ENCODE peak calls at places on chromosomes 2 and 18, in nine cellular contexts. R is body of pancreas; V is mesendoderm; J is CD8-positive, alpha-beta T cell; F is GM23338; M is tibial artery; W is heart left ventricle; A is fibroblast of mammary gland; I is aorta. C is an unnamed sample.

GRCh38 chr18:50033004-50033403 is 161.9 kb downstream of the MYO5B start:
- DNase-seq in V (no peak), M (no peak), R (no peak), I (no peak), W (no peak), A (no peak), J (no peak), F (no peak), C (no peak)

GRCh38 chr2:3130444-3130843 is 247.2 kb downstream of the EIPR1 start:
- DNase-seq in R (no peak), A (no peak), W (no peak), F (no peak), J (no peak), V (no peak), M (no peak), I (no peak), C (no peak)

GRCh38 chr2:46184794-46185583 is 112.2 kb upstream of the EPAS1 start:
- DNase-seq in V (peak; percentile 40), W (no peak), A (no peak), M (no peak), I (peak; percentile 37), R (no peak), J (no peak), F (peak; percentile 54), C (no peak)

GRCh38 chr18:55513199-55513598 is 74.8 kb downstream of the TCF4 start:
- DNase-seq in J (no peak), W (no peak), A (peak; percentile 32), R (no peak), V (no peak), M (no peak), I (no peak), F (no peak), C (peak; percentile 38)

GRCh38 chr18:77487951-77488740 is 238.5 kb downstream of the GALR1 start:
- DNase-seq in I (no peak), A (no peak), W (no peak), M (no peak), V (no peak), F (no peak), J (no peak), R (no peak), C (no peak)

GRCh38 chr2:213036836-213037235 is 114.6 kb downstream of the IKZF2 start:
- DNase-seq in R (no peak), F (no peak), W (no peak), J (no peak), I (no peak), A (peak; percentile 55), V (no peak), M (no peak), C (peak; percentile 59)

GRCh38 chr2:113818382-113818951 is 62.0 kb upstream of the SLC35F5 start:
- DNase-seq in J (no peak), F (peak; percentile 61), R (peak; percentile 60), A (peak; percentile 98), I (no peak), V (peak; percentile 98), M (no peak), W (peak; percentile 24), C (peak; percentile 100)

GRCh38 chr2:181850914-181851560 is 40.5 kb upstream of the ITPRID2 start:
- DNase-seq in I (no peak), R (no peak), A (no peak), F (no peak), J (no peak), M (no peak), W (no peak), V (no peak), C (no peak)

GRCh38 chr2:2779727-2780126 is 448.7 kb upstream of the MYT1L start:
- DNase-seq in A (no peak), M (no peak), R (no peak), J (no peak), I (no peak), W (no peak), F (no peak), V (no peak), C (no peak)

GRCh38 chr18:77112161-77112801 is 20.3 kb downstream of the MBP start:
- DNase-seq in A (peak; percentile 13), R (no peak), F (peak; percentile 29), I (no peak), M (no peak), J (no peak), W (no peak), V (peak; percentile 22), C (no peak)

GRCh38 chr2:62292190-62292589 is 96.3 kb downstream of the B3GNT2 start:
- DNase-seq in J (no peak), I (no peak), W (no peak), V (no peak), R (peak; percentile 71), A (peak; percentile 17), F (no peak), M (no peak), C (peak; percentile 35)

GRCh38 chr2:199405241-199405640 is 52.5 kb downstream of the SATB2 start:
- DNase-seq in W (no peak), F (peak; percentile 90), V (peak; percentile 62), R (no peak), A (peak; percentile 41), J (no peak), M (no peak), I (no peak), C (peak; percentile 8)

GRCh38 chr2:199409705-199410104 is 48.0 kb downstream of the SATB2 start:
- DNase-seq in M (no peak), I (no peak), A (peak; percentile 24), J (no peak), F (no peak), R (no peak), W (no peak), V (no peak), C (peak; percentile 35)

GRCh38 chr2:199407421-199407820 is 50.3 kb downstream of the SATB2 start:
- DNase-seq in J (no peak), W (no peak), I (no peak), F (no peak), M (no peak), A (no peak), V (peak; percentile 28), R (no peak), C (no peak)

GRCh38 chr2:199414465-199414864 is 43.3 kb downstream of the SATB2 start:
- DNase-seq in M (no peak), I (no peak), W (no peak), V (no peak), R (no peak), F (no peak), J (no peak), A (no peak), C (no peak)

DNA sequence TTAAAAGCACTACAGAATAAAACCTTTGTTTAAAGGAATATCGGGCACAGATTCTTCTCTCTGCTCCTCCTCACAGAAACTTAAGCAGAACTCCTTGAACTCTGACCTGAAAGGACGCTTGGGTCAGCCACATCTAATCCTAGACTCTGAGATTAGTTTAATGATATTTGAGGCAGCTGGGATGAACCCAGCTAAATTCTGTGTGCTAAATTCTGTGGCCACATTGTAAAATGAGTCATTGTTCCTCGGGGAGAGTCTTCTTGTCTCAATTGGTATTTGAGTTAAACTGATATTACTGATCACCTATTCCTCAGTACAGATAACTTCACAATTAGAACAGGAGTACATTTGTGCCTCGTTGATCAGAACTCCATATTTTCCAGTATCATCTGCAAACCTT is 47.6 kb downstream of the SATB2 start:
- DNase-seq in W (no peak), A (peak; percentile 48), R (no peak), F (no peak), M (no peak), V (no peak), J (no peak), I (no peak), C (peak; percentile 40)
- H3K4me3 ChIP-seq in W (no peak overlapping the region), A (no peak overlapping the region), R (no peak overlapping the region), F (no peak overlapping the region), M (no peak overlapping the region), V (no peak overlapping the region), J (no peak overlapping the region), I (no peak overlapping the region), C (no peak overlapping the region)

DNA sequence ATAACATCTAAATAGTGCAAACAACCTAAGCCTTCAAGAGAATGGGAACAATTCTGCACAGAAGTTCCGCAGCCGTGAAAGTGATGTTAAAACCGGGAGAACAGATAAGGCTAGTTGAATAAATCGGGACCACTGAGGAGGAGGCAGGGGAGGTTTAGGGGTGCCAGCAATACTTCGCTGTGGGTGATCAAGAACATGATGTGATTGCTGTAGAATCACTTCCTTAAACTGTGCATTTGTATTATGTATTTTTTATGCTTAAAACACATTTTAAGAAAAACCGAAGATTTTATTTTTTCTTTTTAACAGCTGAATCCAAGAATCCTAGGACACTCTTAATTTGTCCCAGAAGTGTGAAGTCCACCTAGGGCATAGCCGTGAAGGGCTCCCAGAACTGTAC is 33.6 kb downstream of the TTC32 start:
- DNase-seq in F (no peak), R (no peak), W (no peak), M (no peak), A (no peak), I (no peak), J (no peak), V (no peak), C (no peak)
- H3K4me3 ChIP-seq in F (peak overlapping the region; percentile 75), R (no peak overlapping the region), W (peak overlapping the region; percentile 45), M (peak overlapping the region; percentile 60), A (peak overlapping the region; percentile 49), I (peak overlapping the region; percentile 8), J (peak overlapping the region; percentile 82), V (no peak overlapping the region), C (peak overlapping the region; percentile 64)

GRCh38 chr18:8694891-8695290 is 10.5 kb upstream of the MTCL1 start:
- DNase-seq in R (no peak), V (no peak), I (no peak), A (no peak), J (no peak), F (no peak), W (no peak), M (no peak), C (no peak)
- H3K4me3 ChIP-seq in R (no peak overlapping the region), V (no peak overlapping the region), I (no peak overlapping the region), A (no peak overlapping the region), J (no peak overlapping the region), F (no peak overlapping the region), W (no peak overlapping the region), M (no peak overlapping the region), C (no peak overlapping the region)

GRCh38 chr2:233129351-233129978 is 69.3 kb downstream of the INPP5D start:
- DNase-seq in J (no peak), I (peak; percentile 56), R (no peak), F (peak; percentile 76), W (no peak), V (peak; percentile 56), M (no peak), A (no peak), C (no peak)
- H3K4me3 ChIP-seq in J (no peak overlapping the region), I (no peak overlapping the region), R (no peak overlapping the region), F (no peak overlapping the region), W (no peak overlapping the region), V (no peak overlapping the region), M (no peak overlapping the region), A (no peak overlapping the region), C (no peak overlapping the region)